ENCODE peak calls at places on chromosomes 7 and 10, in six cellular contexts. F is stomach, S is suprapubic skin, Q is A549, L is prostate gland, P is esophagus squamous epithelium. K is an unnamed sample.

GRCh38 chr10:35306852-35307251 is 29.5 kb upstream of the CCNY start:
- DNase-seq in F (peak; percentile 70), S (peak; percentile 74), Q (no peak), L (peak; percentile 29), P (no peak), K (no peak)

GRCh38 chr10:84537447-84537931 is 209.1 kb downstream of the CCSER2 start:
- DNase-seq in F (peak; percentile 59), S (no peak), Q (peak; percentile 67), L (peak; percentile 54), P (no peak), K (no peak)

GRCh38 chr7:30041526-30042269 is 13.5 kb downstream of the PLEKHA8 start:
- DNase-seq in F (no peak), S (no peak), Q (no peak), L (no peak), P (no peak), K (no peak)

GRCh38 chr10:14812271-14812670 is 25.6 kb downstream of the CDNF start:
- DNase-seq in F (no peak), S (no peak), Q (no peak), L (no peak), P (no peak), K (no peak)

GRCh38 chr10:126509211-126509610 is 120.9 kb upstream of the ADAM12 start:
- DNase-seq in F (no peak), S (no peak), Q (no peak), L (no peak), P (no peak), K (no peak)

GRCh38 chr10:5566606-5567005 is 41.8 kb downstream of the CALML3 start:
- DNase-seq in F (no peak), S (peak; percentile 30), Q (no peak), L (no peak), P (no peak), K (no peak)

GRCh38 chr7:90944021-90944420 is 320.2 kb upstream of the FZD1 start:
- DNase-seq in F (no peak), S (no peak), Q (no peak), L (no peak), P (no peak), K (no peak)

GRCh38 chr7:81611040-81611439 is 158.8 kb downstream of the HGF start:
- DNase-seq in F (no peak), S (no peak), Q (no peak), L (no peak), P (no peak), K (no peak)

GRCh38 chr7:149261321-149261828 is 621 bp upstream of the ZNF783 start:
- DNase-seq in F (no peak), S (no peak), Q (no peak), L (no peak), P (no peak), K (peak; percentile 13)

GRCh38 chr7:98286093-98286525 is 4.6 kb downstream of the BRI3 start:
- DNase-seq in F (peak; percentile 62), S (peak; percentile 93), Q (no peak), L (no peak), P (no peak), K (peak; percentile 64)
- TF ChIP-seq POLR2A in F (no peak), S (peak; percentile 47), Q (no peak), L (no peak), P (no peak), K (no peak)

GRCh38 chr10:72682626-72683025 is 9.3 kb upstream of the MCU start:
- DNase-seq in F (no peak), S (no peak), Q (no peak), L (no peak), P (no peak), K (no peak)

GRCh38 chr10:72689660-72690059 is 2.3 kb upstream of the MCU start:
- DNase-seq in F (no peak), S (no peak), Q (no peak), L (no peak), P (no peak), K (no peak)

GRCh38 chr10:72688208-72688651 is 3.7 kb upstream of the MCU start:
- DNase-seq in F (no peak), S (no peak), Q (peak; percentile 91), L (no peak), P (no peak), K (no peak)

GRCh38 chr10:72687035-72687434 is 4.9 kb upstream of the MCU start:
- DNase-seq in F (no peak), S (no peak), Q (peak; percentile 34), L (no peak), P (no peak), K (no peak)

DNA sequence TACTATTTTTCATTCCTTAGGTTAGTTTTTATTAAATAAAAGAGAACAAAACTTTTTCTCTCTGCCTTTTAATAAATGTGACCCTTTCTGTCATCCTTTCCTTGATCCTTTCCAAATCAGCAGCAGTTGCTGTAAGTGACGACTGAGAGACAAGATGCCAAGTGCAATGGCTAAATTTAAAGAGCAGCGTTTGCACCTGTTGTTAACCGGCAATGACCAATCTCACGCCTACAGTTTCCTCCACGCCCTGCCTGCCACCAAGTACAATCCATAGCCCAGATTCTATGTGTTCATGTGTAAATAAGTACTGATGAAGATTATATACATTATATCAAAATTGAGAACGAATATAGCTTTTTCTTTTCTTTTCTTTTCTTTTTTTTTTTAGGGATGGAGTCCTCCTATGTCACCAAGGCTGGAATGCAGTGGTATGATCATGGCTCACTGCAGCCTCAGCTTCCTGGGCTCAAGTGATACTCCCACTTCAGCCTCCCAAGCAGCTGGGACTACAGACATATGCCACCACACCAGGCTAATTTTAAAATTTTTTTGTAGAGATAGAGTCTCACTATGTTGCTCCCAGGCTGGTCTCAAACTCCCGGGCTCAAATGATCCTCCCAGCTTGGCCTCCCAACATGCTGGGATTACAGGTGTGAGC is 6.5 kb upstream of the MCU start:
- DNase-seq in F (no peak), S (no peak), Q (no peak), L (no peak), P (no peak), K (no peak)
- H3K4me1 ChIP-seq in F (no peaks in the 10 kb centered on the region), S (no peaks in the 10 kb centered on the region), Q (peaks cover 67% of the 10 kb centered on the region), L (no peaks in the 10 kb centered on the region), P (no peaks in the 10 kb centered on the region), K (no peaks in the 10 kb centered on the region)

DNA sequence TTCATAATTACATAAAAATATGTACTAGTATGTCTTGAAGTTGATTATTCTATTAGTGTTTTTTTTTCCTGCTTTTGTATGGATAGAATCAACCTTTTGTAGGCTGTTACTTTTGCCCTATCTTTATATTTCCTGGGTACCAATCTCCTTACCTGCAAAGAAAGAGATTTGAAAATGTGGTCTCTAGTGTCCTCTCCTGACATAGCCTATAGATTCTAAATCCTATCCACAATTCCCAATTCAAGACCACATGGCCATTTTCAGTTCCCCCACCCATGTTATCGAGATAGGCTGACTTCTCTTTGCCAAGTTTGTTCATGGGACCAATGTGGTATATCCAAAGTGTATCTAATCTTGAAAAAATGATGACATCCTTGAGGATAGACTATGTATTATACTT is 269.4 kb upstream of the SEMA3D start:
- DNase-seq in F (no peak), S (no peak), Q (no peak), L (no peak), P (no peak), K (no peak)
- TF ChIP-seq CTCF in F (no peak), S (no peak), Q (no peak), L (no peak), P (no peak), K (no peak)

DNA sequence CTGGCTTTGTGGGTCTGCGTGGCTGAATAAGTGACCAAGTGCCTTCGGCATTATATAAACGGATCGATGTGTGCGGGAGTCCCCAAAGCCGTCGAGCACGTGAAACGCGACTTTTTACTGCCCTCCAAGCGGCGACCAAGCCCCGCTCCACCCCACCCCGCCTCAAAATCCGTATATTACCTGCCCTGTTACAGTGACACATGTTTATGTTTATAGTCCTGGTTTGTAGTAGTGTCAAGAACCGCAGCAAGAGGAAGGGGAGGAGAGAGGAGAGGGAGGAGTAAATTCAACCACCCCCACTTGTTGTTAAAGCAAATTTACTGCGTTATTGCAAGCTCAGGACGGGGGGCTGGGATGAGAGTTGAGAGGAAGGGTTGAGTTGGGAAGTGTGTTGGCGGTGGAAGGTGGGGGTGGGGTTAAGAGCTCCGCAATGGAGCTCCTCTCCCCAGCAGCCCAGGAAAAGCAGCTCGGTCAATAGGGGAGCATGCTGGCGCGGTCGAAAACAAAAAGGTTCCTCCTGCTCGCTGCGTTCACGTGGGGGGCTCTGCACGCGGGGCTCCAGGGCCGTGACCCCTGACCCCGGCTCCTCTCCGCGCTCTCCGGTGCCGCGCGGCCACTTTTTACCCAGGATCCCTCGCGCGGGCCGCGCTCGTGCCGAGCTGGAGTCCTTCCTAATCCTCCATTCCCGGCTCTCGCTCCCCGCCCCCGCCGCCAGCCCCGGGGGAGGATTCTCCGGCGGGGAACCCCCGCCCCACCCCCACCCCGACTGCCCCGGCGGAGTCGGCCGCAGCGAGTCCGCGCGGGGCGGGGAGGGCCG is at the start of gene SKIDA1:
- DNase-seq in F (peak; percentile 69), S (peak; percentile 87), Q (peak; percentile 69), L (peak; percentile 82), P (no peak), K (peak; percentile 76)
- TF ChIP-seq POLR2A in F (no peak), S (peak; percentile 21), Q (peak; percentile 41), L (no peak), P (no peak), K (peak; percentile 13)

DNA sequence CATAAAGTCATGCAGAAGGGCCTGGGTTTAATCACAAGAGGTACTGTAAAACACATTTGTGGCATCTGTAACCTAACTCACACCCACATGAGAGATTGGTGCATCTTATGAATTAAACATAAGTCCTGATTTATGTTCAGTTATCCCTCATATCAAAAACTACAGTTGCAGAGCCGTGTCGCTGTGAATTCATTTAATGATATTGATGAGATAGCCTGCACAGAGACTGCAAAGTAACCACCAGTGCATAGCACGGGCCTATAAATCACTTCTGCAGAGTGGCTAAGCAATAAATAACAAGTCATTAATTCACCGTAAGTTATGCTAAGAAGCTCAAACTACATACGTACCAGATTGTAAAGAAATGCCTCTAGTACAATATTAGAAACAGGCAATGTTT is 178.1 kb downstream of the RELN start:
- DNase-seq in F (no peak), S (no peak), Q (no peak), L (no peak), P (no peak), K (no peak)
- H3K4me1 ChIP-seq in F (no peaks in the 10 kb centered on the region), S (no peaks in the 10 kb centered on the region), Q (peaks cover 3% of the 10 kb centered on the region), L (no peaks in the 10 kb centered on the region), P (no peaks in the 10 kb centered on the region), K (peaks cover 5% of the 10 kb centered on the region)

DNA sequence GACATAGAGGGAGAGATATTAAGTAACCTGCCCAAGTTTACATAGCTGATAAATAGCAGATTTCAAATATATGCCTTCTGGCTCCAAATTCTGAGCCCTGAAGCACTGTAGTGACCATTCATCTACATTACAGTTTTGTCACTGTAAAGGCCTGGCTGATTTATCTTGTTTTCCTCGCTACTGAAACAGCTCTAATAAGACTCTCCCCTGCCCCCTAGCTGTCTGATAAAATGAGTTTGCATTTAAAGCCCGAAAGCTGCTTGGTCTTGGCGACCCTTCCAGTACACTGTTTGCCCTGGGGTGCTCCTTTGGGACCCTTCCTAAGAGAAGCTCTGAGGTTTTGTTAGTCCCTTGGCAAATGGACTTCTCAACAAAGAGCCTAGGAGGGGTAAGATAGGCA is 59.7 kb upstream of the RAB11FIP2 start:
- DNase-seq in F (no peak), S (no peak), Q (no peak), L (no peak), P (no peak), K (no peak)
- TF ChIP-seq CTCF in F (peak; percentile 40), S (no peak), Q (peak; percentile 43), L (no peak), P (no peak), K (no peak)

K was measured in tibial nerve.